ENCODE peak calls at places on chromosomes 1 and 21, in seven cellular contexts. L, R, T, A, N, I and Y are unnamed samples.

GRCh38 chr1:233253231-233254038 is 42.1 kb downstream of the PCNX2 start:
- DNase-seq in N (no peak), R (no peak), I (no peak), L (no peak), A (no peak), T (no peak), Y (no peak)

GRCh38 chr1:225527575-225527974 is 99.7 kb upstream of the LBR start:
- DNase-seq in I (no peak), R (no peak), N (no peak), L (no peak), A (no peak), T (no peak), Y (no peak)

GRCh38 chr21:46572850-46573249 is 32.0 kb downstream of the S100B start:
- DNase-seq in N (no peak), T (no peak), R (no peak), A (no peak), L (no peak), I (no peak), Y (no peak)

GRCh38 chr1:100995196-100995983 is 30.2 kb downstream of the DPH5 start:
- DNase-seq in A (no peak), I (no peak), T (no peak), L (no peak), N (no peak), R (no peak), Y (no peak)

GRCh38 chr21:20882462-20883415 is 115.5 kb upstream of the NCAM2 start:
- DNase-seq in R (peak; percentile 82), T (peak; percentile 53), I (no peak), N (no peak), L (no peak), A (no peak), Y (peak; percentile 0)

GRCh38 chr1:204791453-204792366 is 79.0 kb upstream of the NFASC start:
- DNase-seq in A (peak; percentile 80), L (peak; percentile 78), N (peak; percentile 86), I (peak; percentile 53), T (peak; percentile 84), R (peak; percentile 84), Y (no peak)

GRCh38 chr1:214438059-214438458 is 113.3 kb downstream of the PTPN14 start:
- DNase-seq in T (peak; percentile 5), L (no peak), R (no peak), N (no peak), I (no peak), A (no peak), Y (no peak)

GRCh38 chr1:91015358-91015780 is 6.5 kb downstream of the ZNF644 start:
- DNase-seq in T (no peak), R (no peak), A (no peak), I (no peak), N (no peak), L (no peak), Y (no peak)

GRCh38 chr1:176466514-176466913 is 3.5 kb downstream of the PAPPA2 start:
- DNase-seq in R (peak; percentile 30), L (no peak), A (no peak), I (peak; percentile 1), T (no peak), N (no peak), Y (no peak)

GRCh38 chr1:27684176-27684575 is 12.2 kb upstream of the IFI6 start:
- DNase-seq in L (no peak), R (no peak), N (no peak), I (no peak), A (no peak), T (no peak), Y (no peak)

GRCh38 chr1:11281518-11282331 is 8.7 kb downstream of the UBIAD1 start:
- DNase-seq in I (peak; percentile 92), L (no peak), T (no peak), R (no peak), N (no peak), A (no peak), Y (no peak)